ENCODE peak calls at places on chromosomes 2 and 18, in ten cellular contexts. A is BE2C, Q is DND-41, V is cardiac fibroblast, B is heart right ventricle, S is heart left ventricle, J is left ventricle myocardium inferior, L is upper lobe of left lung, O is coronary artery, U is AG10803. N is an unnamed sample.

GRCh38 chr18:36849288-36850011 is 20.5 kb downstream of the KIAA1328 start:
- DNase-seq in Q (no peak), S (no peak), B (no peak), A (no peak), V (peak), U (peak), J (no peak), L (no peak), O (no peak), N (peak)

GRCh38 chr2:54634564-54635511 is 88.6 kb upstream of the EML6 start:
- DNase-seq in V (peak), S (peak), O (no peak), A (peak), U (peak), L (peak), J (peak), B (peak), Q (no peak), N (peak)

GRCh38 chr2:162090109-162090508 is 16.1 kb upstream of the DPP4 start:
- DNase-seq in S (no peak), Q (no peak), A (no peak), V (no peak), L (no peak), U (peak), B (no peak), O (no peak), J (no peak), N (peak)

GRCh38 chr18:1710114-1710513 is 805.4 kb downstream of the ADCYAP1 start:
- DNase-seq in L (no peak), J (no peak), V (no peak), U (no peak), Q (no peak), B (no peak), S (no peak), O (no peak), A (no peak), N (no peak)

GRCh38 chr2:164779383-164780057 is 62.1 kb downstream of the COBLL1 start:
- DNase-seq in A (no peak), B (peak), S (no peak), U (no peak), L (no peak), V (no peak), O (no peak), J (peak), Q (no peak), N (no peak)

GRCh38 chr2:32418777-32419176 is 62.0 kb downstream of the BIRC6 start:
- DNase-seq in B (no peak), O (no peak), Q (no peak), U (peak), V (peak), S (no peak), L (no peak), A (no peak), J (no peak), N (peak)

GRCh38 chr2:18848641-18849040 is 259.3 kb upstream of the NT5C1B start:
- DNase-seq in J (no peak), L (no peak), Q (no peak), A (no peak), B (no peak), V (no peak), S (no peak), U (no peak), O (no peak), N (no peak)

GRCh38 chr2:85796046-85796548 is 42.3 kb downstream of the ATOH8 start:
- DNase-seq in A (no peak), V (no peak), L (no peak), S (no peak), Q (no peak), U (no peak), O (no peak), B (no peak), J (no peak), N (no peak)

GRCh38 chr2:143177081-143177786 is 48.0 kb downstream of the ARHGAP15 start:
- DNase-seq in U (no peak), S (no peak), J (no peak), A (no peak), O (no peak), B (no peak), Q (no peak), V (peak), L (no peak), N (peak)

GRCh38 chr18:36893227-36893626 is 64.3 kb downstream of the KIAA1328 start:
- DNase-seq in J (no peak), L (no peak), Q (no peak), O (no peak), S (no peak), A (no peak), B (no peak), U (no peak), V (no peak), N (no peak)

GRCh38 chr2:48146552-48146951 is 240.3 kb upstream of the FBXO11 start:
- DNase-seq in O (no peak), U (no peak), Q (peak), A (no peak), B (no peak), L (no peak), S (no peak), V (no peak), J (no peak), N (no peak)

GRCh38 chr2:20196053-20196880 is 28.7 kb downstream of the SDC1 start:
- DNase-seq in J (no peak), V (no peak), A (no peak), Q (no peak), L (peak), U (no peak), O (no peak), B (no peak), S (no peak), N (no peak)

GRCh38 chr2:127041259-127041970 is 65.5 kb downstream of the BIN1 start:
- DNase-seq in Q (no peak), S (no peak), O (no peak), L (no peak), A (no peak), B (no peak), V (no peak), J (no peak), U (no peak), N (no peak)

GRCh38 chr2:164514491-164514890 is 106.8 kb downstream of the GRB14 start:
- DNase-seq in V (peak), S (no peak), O (no peak), J (no peak), L (no peak), A (no peak), Q (no peak), U (no peak), B (no peak), N (peak)

GRCh38 chr18:64288446-64288845 is 139.6 kb upstream of the LINC00305 start:
- DNase-seq in V (no peak), Q (no peak), J (no peak), O (no peak), L (no peak), S (no peak), U (no peak), B (no peak), A (no peak), N (no peak)

GRCh38 chr2:233974530-233975071 is 57.4 kb downstream of the TRPM8 start:
- DNase-seq in S (peak), A (peak), U (peak), L (no peak), Q (peak), O (no peak), V (peak), J (no peak), B (peak), N (peak)

GRCh38 chr2:118388771-118389170 is 300.5 kb downstream of the INSIG2 start:
- DNase-seq in U (peak), A (no peak), L (no peak), V (no peak), O (no peak), J (no peak), Q (no peak), B (no peak), S (no peak), N (peak)

GRCh38 chr18:37012452-37012851 is 183.5 kb downstream of the KIAA1328 start:
- DNase-seq in L (no peak), V (no peak), A (no peak), B (no peak), U (no peak), J (no peak), O (no peak), S (no peak), Q (no peak), N (no peak)

GRCh38 chr2:158457092-158457825 is 507 bp downstream of the PKP4 start:
- DNase-seq in A (peak), U (peak), J (peak), Q (peak), O (no peak), L (peak), B (peak), S (peak), V (peak), N (peak)

GRCh38 chr2:236164201-236164982 is 3.8 kb downstream of the GBX2 start:
- DNase-seq in V (no peak), O (peak), U (no peak), B (no peak), L (no peak), S (no peak), A (peak), Q (no peak), J (no peak), N (peak)

GRCh38 chr18:13136056-13136688 is 82.4 kb upstream of the LDLRAD4 start:
- DNase-seq in U (no peak), O (no peak), S (no peak), Q (peak), L (no peak), B (no peak), V (no peak), J (no peak), A (no peak), N (peak)

GRCh38 chr2:111227716-111228141 is 107.0 kb downstream of the BCL2L11 start:
- DNase-seq in Q (no peak), U (peak), L (no peak), V (peak), A (no peak), B (no peak), S (no peak), O (no peak), J (no peak), N (peak)

GRCh38 chr2:24409700-24410556 is 49.6 kb upstream of the ITSN2 start:
- DNase-seq in Q (peak), O (no peak), A (peak), S (no peak), L (peak), J (no peak), B (peak), U (peak), V (peak), N (peak)

GRCh38 chr2:69755862-69756467 is 14.0 kb downstream of the ANXA4 start:
- DNase-seq in V (peak), B (no peak), L (no peak), U (peak), J (no peak), A (no peak), S (no peak), Q (no peak), O (no peak), N (peak)

GRCh38 chr18:74166397-74166796 is 18.1 kb downstream of the TIMM21 start:
- DNase-seq in Q (no peak), S (no peak), O (no peak), L (no peak), J (no peak), U (no peak), A (no peak), B (no peak), V (no peak), N (peak)

DNA sequence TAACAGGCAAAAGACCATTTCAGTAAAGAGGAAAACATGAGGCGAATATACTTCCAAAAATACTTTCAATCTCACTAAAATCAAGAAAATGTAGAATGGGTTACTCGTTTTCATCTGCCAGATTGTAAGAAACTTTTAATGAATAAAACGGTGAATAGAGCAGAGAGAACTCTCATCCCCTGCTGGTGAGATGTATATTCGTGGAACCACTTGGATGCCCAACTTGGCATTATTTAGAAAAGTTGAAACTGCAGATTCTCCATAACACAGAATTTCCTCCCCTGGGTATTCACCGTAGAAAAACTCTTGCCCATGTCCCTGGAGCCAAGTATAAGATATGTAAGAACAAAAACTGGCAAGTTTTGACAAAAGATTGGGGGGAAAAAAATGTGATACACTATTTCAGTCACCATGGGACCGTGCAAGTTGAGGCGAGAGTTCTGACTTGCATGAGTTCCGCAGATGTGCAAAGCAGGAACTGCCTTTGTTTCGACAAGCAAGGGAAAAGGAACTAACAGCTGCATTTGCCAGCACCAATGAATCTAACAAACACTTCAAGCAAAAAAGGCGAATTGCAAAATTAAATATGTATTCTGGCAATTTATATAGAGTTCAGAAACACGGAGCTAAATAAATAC is 14.8 kb downstream of the TIMM21 start:
- DNase-seq in S (no peak), A (no peak), V (no peak), B (no peak), L (no peak), Q (no peak), J (no peak), U (no peak), O (no peak), N (no peak)
- TF ChIP-seq CTCF in S (no peak), A (no peak), V (no peak), B (no peak), L (no peak), Q (no peak), J (no peak), U (no peak), O (no peak), N (no peak)

DNA sequence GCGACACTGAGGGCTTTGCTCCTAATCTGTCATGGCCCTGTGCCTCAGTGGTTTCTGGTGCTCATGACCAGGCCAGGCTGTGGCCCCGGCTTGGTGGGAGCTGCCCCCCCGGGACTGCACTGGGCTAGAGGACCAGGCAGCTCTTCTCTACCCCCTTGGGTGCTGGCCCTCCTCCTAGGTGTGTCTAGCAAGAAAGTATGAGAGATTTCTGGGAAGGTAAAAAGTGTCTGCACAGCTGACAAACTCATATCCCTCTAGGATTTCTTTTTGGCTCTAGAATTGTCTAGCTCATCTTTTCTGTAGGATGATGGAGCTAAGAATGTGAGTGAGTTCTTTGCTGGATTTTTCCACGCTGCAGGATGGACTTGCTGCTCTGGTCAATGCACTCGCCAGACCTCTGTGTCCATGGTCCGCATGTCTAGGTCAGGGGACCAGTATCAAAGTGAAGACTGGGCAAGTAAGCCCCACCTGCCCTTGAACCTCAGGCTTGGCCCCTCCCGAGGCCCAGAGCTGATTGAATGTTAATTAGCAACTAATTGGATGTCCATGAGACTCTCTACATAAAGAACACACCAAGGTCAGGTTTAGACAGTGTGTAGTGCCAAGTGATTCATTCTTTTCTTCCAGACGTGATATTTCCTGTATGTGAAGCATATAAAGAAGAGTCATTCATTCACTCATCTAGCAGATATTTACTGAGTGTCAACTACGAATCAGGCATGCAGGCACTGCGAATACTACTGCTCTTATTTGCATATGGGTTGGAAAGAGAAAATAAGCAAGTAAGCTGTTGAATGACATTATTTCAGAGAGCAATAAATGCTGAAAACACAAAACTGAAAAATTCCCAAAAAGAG is 15.6 kb upstream of the PSD4 start:
- DNase-seq in L (no peak), S (no peak), B (no peak), O (peak), J (no peak), A (no peak), Q (no peak), V (no peak), U (peak), N (peak)
- H3K4me3 ChIP-seq in L (no peak), S (peak), B (peak), O (peak), J (peak), A (no peak), Q (peak), V (peak), U (peak), N (peak)

GRCh38 chr2:168945508-168945907 is 44.4 kb downstream of the G6PC2 start:
- DNase-seq in A (no peak), U (no peak), L (no peak), Q (no peak), S (no peak), B (no peak), V (no peak), O (no peak), J (no peak), N (no peak)

GRCh38 chr2:168951871-168952270 is 50.8 kb downstream of the G6PC2 start:
- DNase-seq in V (no peak), S (no peak), O (no peak), A (no peak), J (no peak), U (no peak), B (no peak), Q (no peak), L (no peak), N (no peak)

GRCh38 chr2:168952424-168952823 is 51.3 kb downstream of the G6PC2 start:
- DNase-seq in Q (no peak), J (no peak), S (no peak), B (no peak), L (no peak), V (no peak), U (no peak), A (no peak), O (no peak), N (no peak)

GRCh38 chr2:168949324-168949723 is 48.2 kb downstream of the G6PC2 start:
- DNase-seq in O (no peak), B (no peak), J (no peak), V (no peak), Q (no peak), A (no peak), L (no peak), S (no peak), U (no peak), N (no peak)

DNA sequence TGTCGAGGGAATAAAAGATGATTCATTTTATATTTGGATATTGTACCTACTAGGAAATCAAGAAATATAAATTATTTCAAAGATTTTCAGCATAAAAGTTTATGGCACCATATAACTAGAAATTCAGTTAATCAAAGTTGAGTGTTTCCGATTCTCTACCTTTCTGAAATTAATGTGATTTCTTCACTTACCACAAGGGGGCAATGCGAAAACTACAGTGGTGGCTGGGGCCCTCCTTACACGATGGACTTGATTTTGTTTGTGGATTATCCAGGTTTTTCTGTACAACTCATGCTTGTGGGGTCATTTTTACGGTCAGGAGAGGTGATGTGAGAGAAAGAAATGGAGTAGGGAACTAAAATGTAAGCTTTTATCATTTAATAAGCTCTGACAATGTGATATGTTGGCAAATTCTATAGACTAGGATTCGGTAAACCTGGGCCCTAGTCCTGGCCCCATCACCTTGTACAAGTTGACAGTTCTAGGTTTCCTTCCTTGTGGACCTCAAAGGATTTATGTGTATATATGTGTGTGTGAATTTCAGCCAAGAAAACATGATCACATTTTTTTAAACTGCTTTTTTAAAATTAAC is 47.6 kb downstream of the G6PC2 start:
- DNase-seq in V (peak), J (no peak), B (no peak), L (no peak), A (no peak), Q (no peak), U (no peak), S (no peak), O (no peak), N (peak)
- TF ChIP-seq CTCF in V (peak), J (peak), B (peak), L (peak), A (peak), Q (peak), U (peak), S (peak), O (no peak), N (peak)

DNA sequence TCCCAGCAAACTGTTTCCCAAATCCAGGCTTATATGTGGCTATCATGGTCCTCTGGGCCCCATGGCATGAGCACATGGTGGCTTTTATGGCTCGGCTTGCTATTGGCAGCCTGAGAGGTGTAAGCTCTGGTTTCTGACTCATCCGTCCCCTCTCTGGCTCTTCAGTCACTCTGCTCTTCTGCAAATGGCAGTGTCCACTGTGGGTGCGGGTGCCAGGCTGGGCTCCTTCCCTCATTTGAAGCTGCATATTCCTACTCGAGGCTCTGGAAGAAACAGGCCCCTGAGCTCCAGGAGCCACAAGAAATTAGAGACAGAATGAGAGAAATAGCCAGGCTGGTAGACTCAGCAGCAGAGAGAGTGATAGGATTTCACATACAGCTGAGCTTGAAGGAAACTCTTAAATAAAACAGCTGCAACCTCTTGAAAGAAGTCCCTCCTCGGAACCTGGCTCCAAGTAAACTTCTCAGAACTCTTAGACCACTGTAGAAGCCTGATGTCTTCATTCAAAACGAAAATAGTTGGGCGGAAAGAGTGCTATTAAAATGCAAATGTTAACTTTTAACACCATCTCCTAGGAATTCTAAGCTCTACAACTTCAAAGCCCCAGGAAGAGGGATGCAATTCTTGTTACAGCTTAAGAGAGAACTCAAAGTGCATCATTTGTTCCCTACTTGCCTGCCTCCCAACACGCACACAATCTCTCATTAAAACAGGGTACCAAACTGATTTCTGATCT is 212.6 kb upstream of the SP5 start:
- DNase-seq in J (no peak), L (no peak), V (no peak), S (no peak), U (no peak), O (no peak), B (no peak), A (no peak), Q (no peak), N (no peak)
- H3K4me3 ChIP-seq in J (no peak), L (no peak), V (no peak), S (no peak), U (no peak), O (no peak), B (no peak), A (no peak), Q (no peak), N (no peak)

DNA sequence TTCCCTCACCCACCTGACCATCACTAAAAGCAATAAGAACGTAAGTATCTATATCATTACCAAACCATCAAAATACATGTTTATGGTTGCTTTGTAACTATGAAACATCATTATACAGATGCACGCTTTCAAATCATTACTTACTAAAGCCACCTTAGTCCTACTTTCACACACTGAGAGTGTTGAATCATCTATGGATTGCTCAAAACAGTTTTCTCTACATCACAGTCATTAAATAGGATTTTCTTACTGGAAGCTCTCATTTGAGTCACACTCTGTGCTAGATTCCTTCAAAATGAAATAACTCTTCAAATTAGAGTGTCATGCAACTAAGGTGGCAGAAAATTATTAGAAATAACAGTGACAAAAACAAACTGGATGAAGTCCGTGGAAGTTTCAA is 878.4 kb downstream of the CPS1 start:
- DNase-seq in B (no peak), J (no peak), Q (no peak), O (no peak), A (no peak), V (no peak), L (no peak), S (no peak), U (no peak), N (no peak)
- TF ChIP-seq CTCF in B (no peak), J (no peak), Q (no peak), O (no peak), A (no peak), V (no peak), L (no peak), S (no peak), U (no peak), N (no peak)